ENCODE peak calls at places on chromosomes 1 and 21, in nine cellular contexts. I, X, C, P, Q, K, M, W and H are unnamed samples.

GRCh38 chr1:67978988-67979516 is 71.4 kb downstream of the DIRAS3 start:
- DNase-seq in I (no peak), X (no peak), C (no peak), P (no peak), Q (no peak), K (no peak), M (no peak), W (no peak), H (no peak)

GRCh38 chr1:113388621-113389355 is 1.5 kb upstream of the MAGI3 start:
- DNase-seq in I (no peak), X (peak; percentile 74), C (peak; percentile 18), P (no peak), Q (no peak), K (no peak), M (peak; percentile 68), W (no peak), H (no peak)

GRCh38 chr1:241641748-241642592 is 1.8 kb upstream of the CHML start:
- DNase-seq in I (no peak), X (no peak), C (no peak), P (no peak), Q (no peak), K (no peak), M (no peak), W (no peak), H (no peak)

GRCh38 chr21:34227386-34227852 is 136.4 kb upstream of the KCNE2 start:
- DNase-seq in I (no peak), X (no peak), C (no peak), P (no peak), Q (no peak), K (no peak), M (no peak), W (no peak), H (no peak)

GRCh38 chr1:50969611-50970507 is at the start of gene CDKN2C:
- DNase-seq in I (peak; percentile 91), X (peak; percentile 89), C (peak; percentile 78), P (peak; percentile 61), Q (no peak), K (peak; percentile 87), M (peak; percentile 84), W (peak; percentile 88), H (peak; percentile 95)

GRCh38 chr1:36008546-36009197 is 75.2 kb upstream of the TEKT2 start:
- DNase-seq in I (no peak), X (no peak), C (no peak), P (peak; percentile 5), Q (no peak), K (no peak), M (no peak), W (no peak), H (no peak)

GRCh38 chr1:67685558-67686271 is 714 bp downstream of the GADD45A start:
- DNase-seq in I (peak; percentile 79), X (peak; percentile 62), C (peak; percentile 55), P (peak; percentile 68), Q (no peak), K (peak; percentile 82), M (peak; percentile 71), W (peak; percentile 94), H (no peak)

GRCh38 chr1:154446292-154446691 is 41.1 kb downstream of the IL6R start:
- DNase-seq in I (peak; percentile 80), X (no peak), C (no peak), P (no peak), Q (no peak), K (no peak), M (no peak), W (no peak), H (no peak)

GRCh38 chr1:217977943-217978342 is 307.1 kb upstream of the RRP15 start:
- DNase-seq in I (no peak), X (no peak), C (no peak), P (peak; percentile 12), Q (no peak), K (no peak), M (no peak), W (no peak), H (no peak)

GRCh38 chr1:229535226-229535625 is 23.3 kb downstream of the ABCB10 start:
- DNase-seq in I (no peak), X (no peak), C (no peak), P (no peak), Q (no peak), K (no peak), M (no peak), W (no peak), H (no peak)

GRCh38 chr1:13407811-13408210 is 2.4 kb upstream of the PRAMEF20 start:
- DNase-seq in I (no peak), X (no peak), C (no peak), P (no peak), Q (no peak), K (no peak), M (no peak), W (no peak), H (no peak)

GRCh38 chr1:10515627-10516026 is 40.9 kb downstream of the PEX14 start:
- DNase-seq in I (no peak), X (no peak), C (no peak), P (no peak), Q (no peak), K (no peak), M (peak; percentile 63), W (no peak), H (no peak)

GRCh38 chr1:68174173-68175113 is 57.9 kb downstream of the WLS start:
- DNase-seq in I (peak; percentile 86), X (no peak), C (peak; percentile 78), P (peak; percentile 17), Q (no peak), K (no peak), M (peak; percentile 66), W (no peak), H (no peak)

GRCh38 chr1:59971464-59971911 is 44.9 kb upstream of the CYP2J2 start:
- DNase-seq in I (peak; percentile 77), X (peak; percentile 76), C (peak; percentile 40), P (peak; percentile 86), Q (peak; percentile 10), K (peak; percentile 86), M (peak; percentile 61), W (peak; percentile 83), H (no peak)

GRCh38 chr21:44710756-44711326 is 531 bp downstream of the TSPEAR start:
- DNase-seq in I (peak; percentile 40), X (no peak), C (no peak), P (peak; percentile 84), Q (no peak), K (no peak), M (peak; percentile 37), W (no peak), H (no peak)

GRCh38 chr1:38084700-38085099 is 38.1 kb upstream of the POU3F1 start:
- DNase-seq in I (no peak), X (no peak), C (no peak), P (no peak), Q (no peak), K (no peak), M (no peak), W (no peak), H (no peak)

GRCh38 chr1:38085666-38086305 is 39.2 kb upstream of the POU3F1 start:
- DNase-seq in I (no peak), X (no peak), C (no peak), P (no peak), Q (no peak), K (no peak), M (no peak), W (peak; percentile 63), H (no peak)

GRCh38 chr1:38083541-38083940 is 36.9 kb upstream of the POU3F1 start:
- DNase-seq in I (no peak), X (no peak), C (no peak), P (peak; percentile 36), Q (no peak), K (no peak), M (no peak), W (no peak), H (no peak)

GRCh38 chr1:38084113-38084512 is 37.5 kb upstream of the POU3F1 start:
- DNase-seq in I (no peak), X (no peak), C (no peak), P (no peak), Q (no peak), K (no peak), M (no peak), W (no peak), H (no peak)

DNA sequence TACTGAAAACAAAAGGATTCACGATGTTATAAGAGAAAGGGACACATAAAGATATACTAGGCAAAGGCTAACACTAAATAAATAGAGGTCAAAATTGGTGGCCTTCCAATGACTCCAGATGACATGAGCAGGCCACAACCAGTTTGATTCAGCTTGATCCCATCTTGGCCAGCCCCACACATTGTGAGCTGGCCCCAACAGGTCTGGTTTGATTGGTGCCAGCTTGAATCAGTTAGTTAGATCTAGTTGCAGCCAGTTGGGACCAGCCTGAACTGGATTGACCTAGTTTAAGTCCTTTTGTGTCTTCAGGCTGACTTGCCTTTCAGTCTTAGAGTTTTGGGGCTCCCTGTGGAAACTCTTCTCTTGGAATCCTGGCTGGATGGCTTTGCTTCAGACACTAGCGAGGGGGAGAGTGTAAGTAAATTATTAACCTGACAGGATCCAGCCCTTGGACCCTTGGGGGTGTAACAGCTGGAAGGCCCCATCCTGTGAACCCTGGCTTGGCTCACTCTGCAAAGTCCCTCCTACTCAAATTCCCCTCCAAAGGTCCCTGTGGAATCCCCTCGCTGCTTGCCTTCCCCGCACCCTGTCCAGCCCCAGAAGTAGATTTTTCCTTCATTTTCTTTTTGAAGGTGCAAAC is 36.2 kb upstream of the POU3F1 start:
- DNase-seq in I (no peak), X (no peak), C (no peak), P (peak; percentile 25), Q (no peak), K (no peak), M (no peak), W (no peak), H (no peak)
- TF ChIP-seq POLR2AphosphoS5 in I (no peak), X (no peak), C (no peak), P (no peak), Q (no peak), K (no peak), M (no peak), W (no peak), H (no peak)

DNA sequence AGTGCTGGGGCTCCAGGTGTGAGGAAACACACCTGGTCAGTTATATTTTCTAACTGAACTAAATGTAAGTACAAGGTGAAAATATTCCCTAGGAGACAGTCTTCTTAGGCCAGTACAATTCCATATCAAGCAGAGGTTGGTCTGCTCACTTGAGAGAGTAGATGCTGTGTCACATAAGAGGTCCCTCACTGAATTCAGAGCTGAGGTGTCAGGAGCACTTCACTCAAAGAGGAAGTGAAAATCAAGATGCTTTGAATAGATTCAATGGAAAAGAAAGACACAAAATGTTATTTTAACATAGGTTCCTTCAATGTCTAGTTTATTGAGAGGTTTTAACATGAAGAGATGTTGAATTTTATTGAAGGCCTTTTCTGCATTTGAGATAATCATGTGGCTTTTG is 4.3 kb upstream of the FCRL3 start:
- DNase-seq in I (no peak), X (no peak), C (no peak), P (no peak), Q (no peak), K (no peak), M (no peak), W (no peak), H (no peak)
- TF ChIP-seq CTCF in I (no peak), X (no peak), C (no peak), P (no peak), Q (no peak), K (no peak), M (no peak), W (no peak), H (no peak)

GRCh38 chr1:201894343-201895119 is 5.8 kb downstream of the SHISA4 start:
- DNase-seq in I (no peak), X (no peak), C (no peak), P (peak; percentile 57), Q (no peak), K (no peak), M (no peak), W (no peak), H (no peak)
- TF ChIP-seq POLR2AphosphoS5 in I (peak; percentile 65), X (no peak), C (no peak), P (no peak), Q (no peak), K (no peak), M (no peak), W (no peak), H (peak; percentile 13)

GRCh38 chr1:8702848-8703810 is 114.3 kb downstream of the RERE start:
- DNase-seq in I (peak; percentile 95), X (peak; percentile 93), C (peak; percentile 67), P (peak; percentile 94), Q (peak; percentile 78), K (peak; percentile 90), M (peak; percentile 94), W (peak; percentile 96), H (peak; percentile 95)
- TF ChIP-seq CTCF in I (no peak), X (peak; percentile 61), C (peak; percentile 26), P (peak; percentile 15), Q (no peak), K (peak; percentile 12), M (peak; percentile 62), W (no peak), H (peak; percentile 23)